ENCODE peak calls at places on chromosomes 6 and 20, in six cellular contexts. S is adrenal gland; R is left cardiac atrium; N is IMR-90; V is stimulated activated CD8-positive, alpha-beta memory T cell treated with anti-CD3 and anti-CD28 coated beads, Interleukin-2, amount 100 ng/mL, for 1 hour; D is SK-N-DZ. Q is an unnamed sample.

GRCh38 chr6:81204741-81205140 is 547.7 kb downstream of the TENT5A start:
- DNase-seq in S (no peak), R (no peak), N (no peak), V (no peak), D (no peak), Q (peak)

GRCh38 chr6:127879685-127880084 is 21.2 kb downstream of the THEMIS start:
- DNase-seq in S (no peak), R (peak), N (peak), V (no peak), D (peak), Q (peak)

GRCh38 chr6:145898376-145898775 is 65.8 kb downstream of the SHPRH start:
- DNase-seq in S (no peak), R (no peak), N (peak), V (no peak), D (no peak), Q (no peak)

GRCh38 chr6:117375446-117375845 is 50.3 kb downstream of the ROS1 start:
- DNase-seq in S (no peak), R (no peak), N (no peak), V (no peak), D (no peak), Q (no peak)

GRCh38 chr6:64505312-64505711 is 869.7 kb downstream of the PHF3 start:
- DNase-seq in S (no peak), R (no peak), N (no peak), V (no peak), D (no peak), Q (no peak)

GRCh38 chr6:75775219-75775618 is 26.2 kb downstream of the MYO6 start:
- DNase-seq in S (no peak), R (no peak), N (peak), V (no peak), D (peak), Q (peak)

GRCh38 chr20:59800309-59800708 is 133.1 kb downstream of the SYCP2 start:
- DNase-seq in S (no peak), R (no peak), N (no peak), V (no peak), D (no peak), Q (no peak)

GRCh38 chr6:110395221-110395620 is 20.2 kb downstream of the DDO start:
- DNase-seq in S (peak), R (no peak), N (no peak), V (no peak), D (no peak), Q (no peak)

GRCh38 chr20:38877483-38877882 is 48.7 kb upstream of the FAM83D start:
- DNase-seq in S (no peak), R (no peak), N (no peak), V (no peak), D (no peak), Q (no peak)

GRCh38 chr6:21808551-21809181 is 215.1 kb downstream of the SOX4 start:
- DNase-seq in S (peak), R (peak), N (no peak), V (no peak), D (no peak), Q (peak)

GRCh38 chr6:79431469-79431868 is 105.8 kb downstream of the LCA5 start:
- DNase-seq in S (no peak), R (no peak), N (no peak), V (no peak), D (no peak), Q (no peak)

GRCh38 chr6:113684382-113684901 is 172.7 kb upstream of the MARCKS start:
- DNase-seq in S (no peak), R (no peak), N (peak), V (no peak), D (no peak), Q (peak)

GRCh38 chr6:20866038-20866437 is 331.8 kb downstream of the CDKAL1 start:
- DNase-seq in S (no peak), R (no peak), N (no peak), V (no peak), D (no peak), Q (no peak)

GRCh38 chr20:63957690-63958441 is 1.6 kb upstream of the UCKL1 start:
- DNase-seq in S (no peak), R (peak), N (peak), V (no peak), D (peak), Q (peak)

GRCh38 chr20:50744143-50744792 is 12.9 kb downstream of the PARD6B start:
- DNase-seq in S (peak), R (peak), N (peak), V (no peak), D (no peak), Q (peak)

GRCh38 chr20:51574248-51575033 is 31.9 kb upstream of the NFATC2 start:
- DNase-seq in S (no peak), R (no peak), N (no peak), V (no peak), D (no peak), Q (no peak)

GRCh38 chr20:40945754-40946451 is 82.7 kb upstream of the TOP1 start:
- DNase-seq in S (peak), R (peak), N (peak), V (no peak), D (peak), Q (peak)

GRCh38 chr6:37906121-37906520 is 86.6 kb downstream of the ZFAND3 start:
- DNase-seq in S (no peak), R (no peak), N (peak), V (no peak), D (no peak), Q (peak)

GRCh38 chr6:40409716-40410397 is 177.3 kb downstream of the LRFN2 start:
- DNase-seq in S (no peak), R (no peak), N (no peak), V (no peak), D (no peak), Q (no peak)

GRCh38 chr6:159104931-159105330 is 60.1 kb upstream of the TAGAP start:
- DNase-seq in S (no peak), R (no peak), N (no peak), V (no peak), D (no peak), Q (no peak)

GRCh38 chr6:141024526-141024925 is 1108.2 kb upstream of the GJE1 start:
- DNase-seq in S (no peak), R (no peak), N (no peak), V (no peak), D (no peak), Q (no peak)

GRCh38 chr6:127459231-127459641 is at the start of gene KIAA0408:
- DNase-seq in S (peak), R (peak), N (peak), V (no peak), D (no peak), Q (peak)

GRCh38 chr6:84618046-84618752 is 146.2 kb downstream of the TBX18 start:
- DNase-seq in S (no peak), R (no peak), N (peak), V (no peak), D (no peak), Q (peak)

GRCh38 chr20:2946988-2947961 is 74.0 kb downstream of the PTPRA start:
- DNase-seq in S (no peak), R (no peak), N (peak), V (no peak), D (no peak), Q (peak)

GRCh38 chr20:36482044-36482473 is 59.3 kb upstream of the MYL9 start:
- DNase-seq in S (peak), R (peak), N (no peak), V (no peak), D (no peak), Q (no peak)

GRCh38 chr20:19783966-19784401 is 25.9 kb downstream of the RIN2 start:
- DNase-seq in S (peak), R (peak), N (peak), V (no peak), D (no peak), Q (peak)